ENCODE peak calls at places on chromosomes 13 and 19, in four cellular contexts. B, D, F and C are unnamed samples.

GRCh38 chr13:100338265-100338664 is 249.4 kb downstream of the PCCA start:
- DNase-seq in B (no peak), D (no peak), F (no peak), C (no peak)

GRCh38 chr13:113539176-113539575 is 45.4 kb upstream of the TFDP1 start:
- DNase-seq in B (no peak), D (no peak), F (no peak), C (no peak)

GRCh38 chr19:18929311-18929710 is 9.8 kb downstream of the DDX49 start:
- DNase-seq in B (no peak), D (no peak), F (no peak), C (no peak)

GRCh38 chr13:27036236-27036981 is 135.2 kb downstream of the USP12 start:
- DNase-seq in B (no peak), D (no peak), F (no peak), C (no peak)

GRCh38 chr19:7788178-7788932 is 25.3 kb downstream of the CLEC4M start:
- DNase-seq in B (no peak), D (no peak), F (no peak), C (peak)

GRCh38 chr13:26977541-26977940 is 194.1 kb downstream of the USP12 start:
- DNase-seq in B (no peak), D (no peak), F (no peak), C (no peak)

GRCh38 chr13:110106726-110107125 is 200.2 kb downstream of the COL4A1 start:
- DNase-seq in B (no peak), D (no peak), F (no peak), C (no peak)

GRCh38 chr13:31051999-31052398 is 109.7 kb downstream of the HSPH1 start:
- DNase-seq in B (no peak), D (no peak), F (no peak), C (peak)

GRCh38 chr19:13633109-13633508 is 126.8 kb upstream of the CACNA1A start:
- DNase-seq in B (no peak), D (no peak), F (no peak), C (no peak)

GRCh38 chr13:112245179-112245724 is 130.9 kb upstream of the SPACA7 start:
- DNase-seq in B (no peak), D (no peak), F (no peak), C (no peak)

GRCh38 chr19:42092350-42092749 is 16.4 kb downstream of the ZNF574 start:
- DNase-seq in B (peak), D (peak), F (no peak), C (peak)

GRCh38 chr19:33459220-33459619 is 62.4 kb downstream of the PEPD start:
- DNase-seq in B (peak), D (no peak), F (no peak), C (no peak)

GRCh38 chr13:42720116-42720857 is 61.1 kb upstream of the FAM216B start:
- DNase-seq in B (no peak), D (peak), F (peak), C (no peak)

GRCh38 chr19:8105471-8105870 is 43.9 kb downstream of the FBN3 start:
- DNase-seq in B (no peak), D (no peak), F (no peak), C (no peak)

DNA sequence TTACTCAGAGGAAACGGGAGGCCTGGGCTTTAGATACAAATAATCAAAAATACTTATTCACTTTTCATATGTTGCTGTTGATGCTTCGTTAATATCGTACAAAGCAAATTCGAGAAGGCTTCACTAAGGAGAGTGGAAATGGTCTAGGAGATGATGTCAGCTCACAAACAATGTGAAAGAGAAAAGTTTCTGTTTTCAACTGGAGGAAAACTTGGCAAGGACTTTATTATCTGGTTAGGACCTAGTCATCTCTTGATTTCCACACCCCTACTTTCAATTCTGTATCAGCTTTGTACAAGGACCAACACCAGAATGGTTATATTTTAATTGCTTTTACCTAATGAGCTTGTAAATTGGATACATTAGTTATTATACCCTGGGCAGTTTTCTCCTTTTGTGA is 88.0 kb downstream of the SLC10A2 start:
- DNase-seq in B (no peak), D (no peak), F (no peak), C (no peak)
- TF ChIP-seq USF2 in B (no peak), D (no peak), F (no peak), C (no peak)

DNA sequence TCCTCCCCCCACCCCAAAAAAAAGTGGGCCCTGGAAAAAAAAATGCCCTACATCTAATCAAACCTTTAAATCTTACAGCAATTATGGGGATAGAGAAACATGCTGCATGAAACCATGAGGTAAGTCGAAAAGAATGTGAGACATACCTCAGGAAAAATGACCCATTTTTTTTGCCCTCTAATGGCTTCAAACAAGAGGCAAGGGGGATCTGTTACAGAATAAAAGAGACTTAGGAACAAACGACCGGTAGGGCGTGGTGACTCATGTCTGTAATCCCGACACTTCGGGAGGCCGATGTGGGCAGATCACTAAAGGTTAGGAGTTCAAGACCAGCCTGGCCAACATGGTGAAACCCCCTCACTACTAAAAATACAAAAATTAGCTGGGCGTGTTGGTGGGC is 8.4 kb downstream of the RGL3 start:
- DNase-seq in B (no peak), D (no peak), F (no peak), C (no peak)
- TF ChIP-seq USF1 in B (no peak), D (no peak), F (no peak), C (no peak)

GRCh38 chr19:58547323-58548312 is 3.8 kb downstream of the TRIM28 start:
- DNase-seq in B (no peak), D (no peak), F (no peak), C (no peak)

GRCh38 chr19:58544591-58545285 is 874 bp downstream of the TRIM28 start:
- DNase-seq in B (peak), D (peak), F (no peak), C (peak)

GRCh38 chr19:58545286-58546068 is 1.6 kb downstream of the TRIM28 start:
- DNase-seq in B (no peak), D (peak), F (no peak), C (no peak)

GRCh38 chr19:58546131-58546530 is 2.3 kb downstream of the TRIM28 start:
- DNase-seq in B (no peak), D (peak), F (no peak), C (no peak)

DNA sequence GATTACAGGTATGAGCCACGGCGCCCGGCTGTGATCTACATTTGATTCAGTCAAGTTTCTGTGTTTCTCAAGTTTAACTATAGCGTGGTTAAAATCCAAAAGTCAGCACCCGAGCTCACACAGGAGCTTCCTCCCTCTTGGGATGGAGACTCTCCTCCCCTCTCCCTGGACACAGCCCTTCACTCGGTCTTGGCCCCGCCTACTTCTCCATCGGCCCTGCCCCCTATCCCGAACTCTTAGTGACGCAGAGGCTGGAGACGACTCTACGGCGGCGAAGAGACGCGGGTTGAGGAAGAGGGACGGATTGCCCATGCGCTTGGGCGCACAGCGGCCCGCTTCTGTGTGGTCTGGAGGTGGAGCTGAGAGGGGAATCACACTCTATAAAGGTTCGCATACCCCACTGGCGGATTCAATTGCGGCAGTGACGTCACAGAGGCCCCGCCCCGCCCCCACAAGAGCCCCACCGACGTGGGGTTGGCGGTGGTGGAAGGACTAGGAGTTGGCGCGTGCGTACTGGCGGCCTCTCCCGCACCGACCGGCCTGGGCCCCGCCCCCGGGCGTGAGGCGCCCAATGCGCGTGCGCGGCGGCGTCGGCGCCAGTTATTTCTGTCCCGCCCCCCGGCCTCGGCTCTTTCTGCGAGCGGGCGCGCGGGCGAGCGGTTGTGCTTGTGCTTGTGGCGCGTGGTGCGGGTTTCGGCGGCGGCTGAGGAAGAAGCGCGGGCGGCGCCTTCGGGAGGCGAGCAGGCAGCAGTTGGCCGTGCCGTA is at the start of gene TRIM28:
- DNase-seq in B (peak), D (peak), F (peak), C (peak)
- TF ChIP-seq USF2 in B (no peak), D (no peak), F (no peak), C (peak)

GRCh38 chr13:44312898-44313551 is 60.6 kb upstream of the SERP2 start:
- DNase-seq in B (no peak), D (no peak), F (no peak), C (no peak)
- TF ChIP-seq USF1 in B (no peak), D (no peak), F (no peak), C (no peak)